ENCODE peak calls at places on chromosomes 5 and 9, in six cellular contexts. K, T, R, X, C and L are unnamed samples.

GRCh38 chr5:119411291-119411934 is 40.9 kb upstream of the HSD17B4 start:
- DNase-seq in X (no peak), K (no peak), C (no peak), R (no peak), T (peak; percentile 43), L (no peak)

GRCh38 chr9:19216466-19216865 is 14.0 kb upstream of the DENND4C start:
- DNase-seq in T (no peak), X (no peak), C (no peak), K (no peak), R (no peak), L (no peak)

GRCh38 chr9:115138151-115138550 is 20.2 kb upstream of the TNC start:
- DNase-seq in T (peak; percentile 44), R (no peak), C (no peak), K (no peak), X (no peak), L (no peak)

GRCh38 chr9:127396808-127397721 is at the start of gene SLC2A8:
- DNase-seq in X (peak; percentile 69), C (peak; percentile 88), K (peak; percentile 96), R (peak; percentile 100), T (peak; percentile 100), L (peak; percentile 93)

GRCh38 chr5:31811210-31811609 is 172.3 kb downstream of the PDZD2 start:
- DNase-seq in T (peak; percentile 94), K (no peak), C (no peak), X (no peak), R (peak; percentile 26), L (no peak)

GRCh38 chr5:172443441-172444109 is 10.8 kb downstream of the SH3PXD2B start:
- DNase-seq in K (peak; percentile 85), T (peak; percentile 95), C (no peak), X (no peak), R (no peak), L (peak; percentile 72)

GRCh38 chr9:134648701-134649525 is 7.3 kb downstream of the COL5A1 start:
- DNase-seq in R (no peak), C (no peak), K (peak; percentile 51), T (peak; percentile 88), X (no peak), L (no peak)

GRCh38 chr9:5869315-5870019 is 21.2 kb upstream of the MLANA start:
- DNase-seq in R (no peak), C (peak; percentile 27), K (no peak), X (no peak), T (no peak), L (no peak)

GRCh38 chr5:153460421-153460820 is 30.0 kb upstream of the GRIA1 start:
- DNase-seq in X (no peak), C (no peak), R (no peak), K (no peak), T (no peak), L (no peak)

GRCh38 chr5:24642022-24642421 is 2.8 kb downstream of the CDH10 start:
- DNase-seq in T (peak; percentile 8), X (no peak), R (peak; percentile 82), C (no peak), K (no peak), L (no peak)

GRCh38 chr9:73135394-73135793 is 16.3 kb upstream of the ANXA1 start:
- DNase-seq in C (no peak), K (no peak), T (peak; percentile 16), X (no peak), R (no peak), L (no peak)

GRCh38 chr5:89313804-89314588 is 431.0 kb upstream of the MEF2C start:
- DNase-seq in T (peak; percentile 71), K (no peak), C (peak; percentile 4), X (no peak), R (no peak), L (peak; percentile 7)

GRCh38 chr5:23884405-23884804 is 377.0 kb downstream of the PRDM9 start:
- DNase-seq in C (no peak), X (no peak), R (no peak), T (no peak), K (no peak), L (no peak)

GRCh38 chr9:74095925-74096324 is 401.2 kb upstream of the RORB start:
- DNase-seq in R (no peak), X (no peak), T (no peak), K (no peak), C (no peak), L (no peak)

GRCh38 chr9:8960254-8960653 is 1160.7 kb upstream of the DMAC1 start:
- DNase-seq in T (no peak), K (no peak), X (no peak), C (no peak), R (no peak), L (no peak)

GRCh38 chr9:37917801-37918664 is 14.1 kb upstream of the SLC25A51 start:
- DNase-seq in T (no peak), R (no peak), K (peak; percentile 55), C (no peak), X (no peak), L (no peak)

GRCh38 chr9:88978034-88978433 is 13.2 kb upstream of the S1PR3 start:
- DNase-seq in C (no peak), T (no peak), R (no peak), K (no peak), X (no peak), L (no peak)

GRCh38 chr9:129972816-129973215 is 70.2 kb downstream of the FNBP1 start:
- DNase-seq in T (no peak), C (no peak), K (no peak), X (no peak), R (no peak), L (no peak)

GRCh38 chr5:76601470-76601869 is 21.7 kb downstream of the F2RL2 start:
- DNase-seq in K (no peak), R (peak; percentile 73), C (peak; percentile 7), X (no peak), T (peak; percentile 77), L (no peak)

GRCh38 chr5:154118832-154119442 is 71.6 kb upstream of the GALNT10 start:
- DNase-seq in X (no peak), C (peak; percentile 10), T (peak; percentile 46), K (no peak), R (no peak), L (no peak)

GRCh38 chr9:15250013-15250412 is 57.0 kb downstream of the TTC39B start:
- DNase-seq in X (no peak), C (no peak), R (no peak), K (no peak), T (peak; percentile 11), L (no peak)

GRCh38 chr9:113185271-113185670 is 34.5 kb downstream of the SLC31A2 start:
- DNase-seq in X (no peak), C (no peak), T (no peak), K (no peak), R (no peak), L (no peak)

GRCh38 chr9:107650995-107651394 is 161.4 kb upstream of the KLF4 start:
- DNase-seq in X (no peak), C (no peak), K (no peak), T (no peak), R (no peak), L (no peak)